ENCODE peak calls at places on chromosomes 2 and 18, in ten cellular contexts. One of them, this sample, is unnamed.
A peak's percentile ranks its signal among the peaks of the same experiment; 100 is the strongest.

GRCh38 chr2:53515435-53516332 is 251.9 kb upstream of the CHAC2 start:
- DNase-seq in body of pancreas: peak; percentile 51
- DNase-seq in anterior cingulate cortex: no peak
- DNase-seq in HTR-8/SVneo: peak; percentile 26
- DNase-seq in MG63: no peak
- DNase-seq in stromal cell of bone marrow: no peak
- DNase-seq in germinal center: no peak
- DNase-seq in stimulated activated CD8-positive, alpha-beta memory T cell treated with anti-CD3 and anti-CD28 coated beads, Interleukin-4, amount 100 ng/mL, for 1 hour: no peak
- DNase-seq in nephron progenitor cell: no peak
- DNase-seq in AG08396: no peak
- DNase-seq in this sample: peak; percentile 30

GRCh38 chr18:26133652-26134051 is at the start of gene PSMA8:
- DNase-seq in body of pancreas: peak; percentile 18
- DNase-seq in anterior cingulate cortex: no peak
- DNase-seq in HTR-8/SVneo: no peak
- DNase-seq in MG63: no peak
- DNase-seq in stromal cell of bone marrow: no peak
- DNase-seq in germinal center: peak; percentile 23
- DNase-seq in stimulated activated CD8-positive, alpha-beta memory T cell treated with anti-CD3 and anti-CD28 coated beads, Interleukin-4, amount 100 ng/mL, for 1 hour: peak; percentile 12
- DNase-seq in nephron progenitor cell: no peak
- DNase-seq in AG08396: no peak
- DNase-seq in this sample: no peak

GRCh38 chr2:230602562-230603230 is 109.9 kb upstream of the CAB39 start:
- DNase-seq in body of pancreas: no peak
- DNase-seq in anterior cingulate cortex: no peak
- DNase-seq in HTR-8/SVneo: no peak
- DNase-seq in MG63: no peak
- DNase-seq in stromal cell of bone marrow: no peak
- DNase-seq in germinal center: peak; percentile 83
- DNase-seq in stimulated activated CD8-positive, alpha-beta memory T cell treated with anti-CD3 and anti-CD28 coated beads, Interleukin-4, amount 100 ng/mL, for 1 hour: peak; percentile 17
- DNase-seq in nephron progenitor cell: no peak
- DNase-seq in AG08396: no peak
- DNase-seq in this sample: no peak

GRCh38 chr18:37495354-37495753 is 70.2 kb downstream of the CELF4 start:
- DNase-seq in body of pancreas: no peak
- DNase-seq in anterior cingulate cortex: no peak
- DNase-seq in HTR-8/SVneo: no peak
- DNase-seq in MG63: no peak
- DNase-seq in stromal cell of bone marrow: no peak
- DNase-seq in germinal center: no peak
- DNase-seq in stimulated activated CD8-positive, alpha-beta memory T cell treated with anti-CD3 and anti-CD28 coated beads, Interleukin-4, amount 100 ng/mL, for 1 hour: no peak
- DNase-seq in nephron progenitor cell: no peak
- DNase-seq in AG08396: no peak
- DNase-seq in this sample: no peak

GRCh38 chr2:63192169-63192888 is 141.7 kb downstream of the OTX1 start:
- DNase-seq in body of pancreas: no peak
- DNase-seq in anterior cingulate cortex: no peak
- DNase-seq in HTR-8/SVneo: no peak
- DNase-seq in MG63: no peak
- DNase-seq in stromal cell of bone marrow: no peak
- DNase-seq in germinal center: no peak
- DNase-seq in stimulated activated CD8-positive, alpha-beta memory T cell treated with anti-CD3 and anti-CD28 coated beads, Interleukin-4, amount 100 ng/mL, for 1 hour: no peak
- DNase-seq in nephron progenitor cell: no peak
- DNase-seq in AG08396: no peak
- DNase-seq in this sample: no peak

GRCh38 chr2:172516299-172516698 is 39.6 kb upstream of the PDK1 start:
- DNase-seq in body of pancreas: no peak
- DNase-seq in anterior cingulate cortex: no peak
- DNase-seq in HTR-8/SVneo: no peak
- DNase-seq in MG63: peak; percentile 6
- DNase-seq in stromal cell of bone marrow: peak; percentile 83
- DNase-seq in germinal center: no peak
- DNase-seq in stimulated activated CD8-positive, alpha-beta memory T cell treated with anti-CD3 and anti-CD28 coated beads, Interleukin-4, amount 100 ng/mL, for 1 hour: no peak
- DNase-seq in nephron progenitor cell: no peak
- DNase-seq in AG08396: peak; percentile 46
- DNase-seq in this sample: no peak

GRCh38 chr18:10797882-10798281 is 272.1 kb downstream of the NAPG start:
- DNase-seq in body of pancreas: no peak
- DNase-seq in anterior cingulate cortex: no peak
- DNase-seq in HTR-8/SVneo: no peak
- DNase-seq in MG63: no peak
- DNase-seq in stromal cell of bone marrow: no peak
- DNase-seq in germinal center: no peak
- DNase-seq in stimulated activated CD8-positive, alpha-beta memory T cell treated with anti-CD3 and anti-CD28 coated beads, Interleukin-4, amount 100 ng/mL, for 1 hour: no peak
- DNase-seq in nephron progenitor cell: no peak
- DNase-seq in AG08396: no peak
- DNase-seq in this sample: no peak

GRCh38 chr2:143397886-143398614 is 268.8 kb downstream of the ARHGAP15 start:
- DNase-seq in body of pancreas: no peak
- DNase-seq in anterior cingulate cortex: no peak
- DNase-seq in HTR-8/SVneo: peak; percentile 21
- DNase-seq in MG63: no peak
- DNase-seq in stromal cell of bone marrow: peak; percentile 18
- DNase-seq in germinal center: no peak
- DNase-seq in stimulated activated CD8-positive, alpha-beta memory T cell treated with anti-CD3 and anti-CD28 coated beads, Interleukin-4, amount 100 ng/mL, for 1 hour: no peak
- DNase-seq in nephron progenitor cell: no peak
- DNase-seq in AG08396: peak; percentile 18
- DNase-seq in this sample: no peak

GRCh38 chr2:25276569-25277465 is 64.9 kb downstream of the DNMT3A start:
- DNase-seq in body of pancreas: peak; percentile 65
- DNase-seq in anterior cingulate cortex: peak; percentile 27
- DNase-seq in HTR-8/SVneo: no peak
- DNase-seq in MG63: no peak
- DNase-seq in stromal cell of bone marrow: no peak
- DNase-seq in germinal center: peak; percentile 85
- DNase-seq in stimulated activated CD8-positive, alpha-beta memory T cell treated with anti-CD3 and anti-CD28 coated beads, Interleukin-4, amount 100 ng/mL, for 1 hour: no peak
- DNase-seq in nephron progenitor cell: peak; percentile 83
- DNase-seq in AG08396: peak; percentile 76
- DNase-seq in this sample: no peak

GRCh38 chr2:199466704-199467461 is 9.1 kb upstream of the SATB2 start:
- DNase-seq in body of pancreas: no peak
- DNase-seq in anterior cingulate cortex: no peak
- DNase-seq in HTR-8/SVneo: no peak
- DNase-seq in MG63: no peak
- DNase-seq in stromal cell of bone marrow: no peak
- DNase-seq in germinal center: no peak
- DNase-seq in stimulated activated CD8-positive, alpha-beta memory T cell treated with anti-CD3 and anti-CD28 coated beads, Interleukin-4, amount 100 ng/mL, for 1 hour: no peak
- DNase-seq in nephron progenitor cell: peak; percentile 45
- DNase-seq in AG08396: no peak
- DNase-seq in this sample: no peak

GRCh38 chr2:132037527-132038178 is 124.1 kb downstream of the ANKRD30BL start:
- DNase-seq in body of pancreas: peak; percentile 67
- DNase-seq in anterior cingulate cortex: no peak
- DNase-seq in HTR-8/SVneo: no peak
- DNase-seq in MG63: peak; percentile 3
- DNase-seq in stromal cell of bone marrow: no peak
- DNase-seq in germinal center: peak; percentile 3
- DNase-seq in stimulated activated CD8-positive, alpha-beta memory T cell treated with anti-CD3 and anti-CD28 coated beads, Interleukin-4, amount 100 ng/mL, for 1 hour: no peak
- DNase-seq in nephron progenitor cell: peak; percentile 68
- DNase-seq in AG08396: peak; percentile 4
- DNase-seq in this sample: no peak